ENCODE peak calls at places on chromosomes 6 and 20, in five cellular contexts. F is Peyer's patch, U is adrenal gland, Z is body of pancreas, E is transverse colon. V is an unnamed sample.

GRCh38 chr6:69780585-69781178 is 16.1 kb downstream of the LMBRD1 start:
- DNase-seq in F (no peak), U (no peak), Z (no peak), E (no peak), V (no peak)

GRCh38 chr20:9686001-9686400 is 152.9 kb downstream of the PAK5 start:
- DNase-seq in F (no peak), U (no peak), Z (no peak), E (no peak), V (no peak)

GRCh38 chr20:4819901-4820300 is 98.2 kb downstream of the PRND start:
- DNase-seq in F (no peak), U (no peak), Z (no peak), E (no peak), V (no peak)

GRCh38 chr20:49660912-49661311 is 52.8 kb downstream of the B4GALT5 start:
- DNase-seq in F (no peak), U (no peak), Z (no peak), E (no peak), V (no peak)

GRCh38 chr20:11056414-11056813 is 382.6 kb upstream of the JAG1 start:
- DNase-seq in F (no peak), U (no peak), Z (no peak), E (no peak), V (no peak)

GRCh38 chr6:75397806-75398465 is 95.7 kb downstream of the FILIP1 start:
- DNase-seq in F (no peak), U (no peak), Z (no peak), E (no peak), V (no peak)

GRCh38 chr20:16434087-16434664 is 139.1 kb downstream of the KIF16B start:
- DNase-seq in F (peak), U (peak), Z (peak), E (peak), V (no peak)

GRCh38 chr6:134007077-134007476 is 45.3 kb downstream of the SLC2A12 start:
- DNase-seq in F (peak), U (no peak), Z (peak), E (peak), V (no peak)

GRCh38 chr20:32052090-32052791 is at the start of gene HCK:
- DNase-seq in F (no peak), U (no peak), Z (no peak), E (peak), V (peak)

GRCh38 chr6:127517698-127518097 is 1.4 kb downstream of the MTCL3 start:
- DNase-seq in F (no peak), U (no peak), Z (no peak), E (no peak), V (no peak)

GRCh38 chr6:127518710-127519468 is at the start of gene MTCL3:
- DNase-seq in F (no peak), U (no peak), Z (no peak), E (no peak), V (no peak)

GRCh38 chr6:127519469-127519785 is 292 bp upstream of the MTCL3 start:
- DNase-seq in F (no peak), U (no peak), Z (no peak), E (no peak), V (no peak)

GRCh38 chr6:127518212-127518709 is 874 bp downstream of the MTCL3 start:
- DNase-seq in F (no peak), U (no peak), Z (no peak), E (no peak), V (no peak)

DNA sequence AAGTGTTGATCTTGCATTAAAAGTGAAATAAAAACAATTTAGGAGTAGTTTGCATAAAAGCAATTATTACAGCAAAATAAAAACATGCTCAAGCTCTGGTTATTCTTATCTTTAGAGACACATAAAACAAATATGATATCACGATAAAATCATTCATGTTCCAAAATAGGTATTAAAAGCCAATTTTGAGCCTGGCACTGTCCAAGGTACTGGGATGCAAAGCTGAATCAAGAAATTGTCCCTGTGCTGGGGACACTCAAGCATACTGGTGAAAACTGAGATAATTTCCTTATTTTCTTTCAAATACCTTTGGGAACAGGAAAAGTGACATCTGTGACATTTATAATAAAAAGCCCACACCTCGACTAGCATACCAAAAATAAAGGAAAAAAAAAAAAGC is 926 bp upstream of the MTCL3 start:
- DNase-seq in F (no peak), U (no peak), Z (no peak), E (no peak), V (no peak)
- TF ChIP-seq CTCF in F (no peak), U (no peak), Z (no peak), E (no peak), V (no peak)

DNA sequence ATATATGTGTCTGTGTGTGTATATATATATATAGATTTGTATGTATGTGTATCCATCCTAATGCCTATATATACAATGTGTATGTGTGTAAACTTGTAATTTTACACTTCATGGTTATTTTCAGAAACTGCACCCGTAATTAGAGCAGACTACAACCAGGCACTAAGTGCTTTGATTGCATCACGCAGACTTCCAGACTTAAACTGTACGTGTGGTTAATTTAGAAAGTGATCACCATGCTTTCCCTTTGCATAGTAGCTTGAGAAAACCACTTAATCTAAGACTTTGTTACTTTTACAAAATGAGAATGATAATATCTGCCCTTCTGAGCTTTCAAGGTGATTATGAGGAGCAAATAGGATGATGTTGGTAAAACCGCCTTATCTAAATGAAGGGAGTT is 50.1 kb upstream of the E2F3 start:
- DNase-seq in F (no peak), U (no peak), Z (no peak), E (no peak), V (no peak)
- H3K4me3 ChIP-seq in F (no peak), U (no peak), Z (no peak), E (no peak), V (no peak)

DNA sequence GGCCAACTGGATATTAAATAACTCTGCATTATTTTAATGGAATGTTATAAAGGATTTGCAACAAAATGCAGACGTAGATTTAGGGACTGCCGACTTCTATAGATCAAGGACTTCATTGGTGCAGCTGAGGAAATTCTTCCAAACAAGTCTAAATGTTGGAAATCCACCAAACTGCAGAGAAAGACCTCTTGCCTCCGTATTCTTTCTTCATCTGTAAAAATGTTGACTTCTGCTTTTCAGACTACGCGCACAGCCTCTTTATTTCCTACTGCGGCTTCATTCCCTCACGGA is 1.5 kb upstream of the QKI start:
- DNase-seq in F (no peak), U (no peak), Z (no peak), E (no peak), V (no peak)
- TF ChIP-seq POLR2A in F (no peak), U (no peak), Z (no peak), E (no peak), V (no peak)

GRCh38 chr20:43919686-43920403 is 5.2 kb downstream of the TOX2 start:
- DNase-seq in F (no peak), U (no peak), Z (no peak), E (no peak), V (no peak)
- TF ChIP-seq CTCF in F (no peak), U (no peak), Z (no peak), E (no peak), V (no peak)

GRCh38 chr6:52136934-52137467 is 49.2 kb upstream of the IL17A start:
- DNase-seq in F (no peak), U (no peak), Z (no peak), E (no peak), V (no peak)

GRCh38 chr6:52138284-52138683 is 47.9 kb upstream of the IL17A start:
- DNase-seq in F (no peak), U (no peak), Z (no peak), E (no peak), V (no peak)

GRCh38 chr6:52141596-52141995 is 44.6 kb upstream of the IL17A start:
- DNase-seq in F (no peak), U (no peak), Z (no peak), E (no peak), V (no peak)

GRCh38 chr6:52143551-52143950 is 42.6 kb upstream of the IL17A start:
- DNase-seq in F (no peak), U (no peak), Z (no peak), E (no peak), V (no peak)

DNA sequence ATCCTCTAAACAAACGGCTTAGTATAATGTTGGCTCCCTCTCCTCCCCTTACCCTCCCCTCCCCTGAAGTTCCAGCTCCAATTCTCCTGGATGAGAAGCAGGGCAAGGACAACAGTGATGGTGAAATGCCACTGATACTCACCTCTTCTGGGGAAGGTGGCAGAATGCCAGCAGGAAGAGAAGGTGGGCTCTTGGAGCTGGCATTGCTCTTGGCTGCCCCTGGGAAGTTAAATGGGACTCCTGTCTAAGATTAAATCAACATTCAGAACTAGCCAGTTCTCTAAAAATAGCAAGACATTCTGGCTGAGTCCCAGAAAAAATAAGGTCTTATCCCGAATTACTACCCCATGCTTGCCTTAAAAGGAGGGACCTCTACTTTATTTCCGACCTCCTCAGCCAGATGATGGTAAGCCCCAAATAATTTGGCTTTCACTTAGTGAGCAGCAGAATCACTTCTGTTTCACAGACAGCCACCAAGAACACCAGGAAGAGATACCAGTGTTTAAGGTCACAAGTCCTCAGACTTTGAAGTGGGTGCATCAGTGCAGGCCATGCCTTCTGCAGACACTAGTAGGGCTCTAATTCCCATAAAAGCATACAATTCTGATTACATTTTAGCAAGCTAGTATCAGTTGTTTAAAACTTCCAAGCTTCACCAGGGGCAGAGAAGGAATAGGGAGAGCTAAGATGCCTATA is 46.0 kb upstream of the IL17A start:
- DNase-seq in F (no peak), U (no peak), Z (no peak), E (no peak), V (no peak)
- H3K4me3 ChIP-seq in F (no peak), U (no peak), Z (no peak), E (no peak), V (no peak)

V was measured in lower leg skin.